ENCODE peak calls at places on chromosomes 12 and 14, in eight cellular contexts. V, O, K, R, U, D, A and G are unnamed samples.

GRCh38 chr12:18422849-18423248 is 161.5 kb downstream of the PIK3C2G start:
- DNase-seq in U (no peak), K (no peak), D (no peak), O (no peak), R (no peak), V (no peak), A (no peak), G (no peak)

GRCh38 chr14:61930101-61930857 is 168.1 kb downstream of the SNAPC1 start:
- DNase-seq in A (no peak), U (no peak), V (no peak), O (no peak), R (no peak), K (no peak), D (no peak), G (no peak)

GRCh38 chr14:59583755-59584154 is 7.1 kb upstream of the CCDC175 start:
- DNase-seq in R (no peak), U (peak; percentile 35), V (no peak), A (no peak), O (no peak), K (no peak), D (no peak), G (peak; percentile 66)

GRCh38 chr12:31600252-31600651 is 9.3 kb upstream of the DENND5B start:
- DNase-seq in O (no peak), D (no peak), V (no peak), K (no peak), R (no peak), U (no peak), A (no peak), G (no peak)

GRCh38 chr14:92726135-92726932 is 22.1 kb downstream of the LGMN start:
- DNase-seq in R (peak; percentile 37), V (peak; percentile 77), K (no peak), A (no peak), D (peak; percentile 39), O (no peak), U (peak; percentile 19), G (peak; percentile 88)

GRCh38 chr14:21526672-21527319 is 650 bp upstream of the SALL2 start:
- DNase-seq in V (no peak), U (no peak), K (no peak), D (no peak), R (no peak), O (peak; percentile 78), A (peak; percentile 84), G (no peak)

GRCh38 chr12:105492591-105492990 is 162.1 kb downstream of the C12orf75 start:
- DNase-seq in U (peak; percentile 91), O (no peak), A (no peak), D (no peak), R (no peak), K (no peak), V (no peak), G (no peak)

GRCh38 chr12:109523504-109523903 is 46.1 kb downstream of the UBE3B start:
- DNase-seq in A (no peak), K (no peak), V (no peak), O (no peak), D (no peak), R (no peak), U (no peak), G (no peak)

GRCh38 chr14:42854061-42854460 is 1247.4 kb downstream of the LRFN5 start:
- DNase-seq in A (no peak), D (no peak), O (no peak), V (no peak), U (no peak), R (no peak), K (no peak), G (peak; percentile 64)

GRCh38 chr12:117080707-117081141 is 18.5 kb downstream of the TESC start:
- DNase-seq in O (no peak), U (no peak), D (no peak), R (no peak), A (no peak), V (no peak), K (no peak), G (no peak)

GRCh38 chr12:47549258-47549657 is 156.6 kb downstream of the RPAP3 start:
- DNase-seq in O (no peak), U (no peak), R (no peak), D (no peak), A (no peak), K (no peak), V (no peak), G (no peak)

GRCh38 chr12:6905414-6906040 is 905 bp downstream of the LRRC23 start:
- DNase-seq in V (no peak), A (no peak), U (no peak), R (no peak), K (no peak), D (no peak), O (no peak), G (no peak)

DNA sequence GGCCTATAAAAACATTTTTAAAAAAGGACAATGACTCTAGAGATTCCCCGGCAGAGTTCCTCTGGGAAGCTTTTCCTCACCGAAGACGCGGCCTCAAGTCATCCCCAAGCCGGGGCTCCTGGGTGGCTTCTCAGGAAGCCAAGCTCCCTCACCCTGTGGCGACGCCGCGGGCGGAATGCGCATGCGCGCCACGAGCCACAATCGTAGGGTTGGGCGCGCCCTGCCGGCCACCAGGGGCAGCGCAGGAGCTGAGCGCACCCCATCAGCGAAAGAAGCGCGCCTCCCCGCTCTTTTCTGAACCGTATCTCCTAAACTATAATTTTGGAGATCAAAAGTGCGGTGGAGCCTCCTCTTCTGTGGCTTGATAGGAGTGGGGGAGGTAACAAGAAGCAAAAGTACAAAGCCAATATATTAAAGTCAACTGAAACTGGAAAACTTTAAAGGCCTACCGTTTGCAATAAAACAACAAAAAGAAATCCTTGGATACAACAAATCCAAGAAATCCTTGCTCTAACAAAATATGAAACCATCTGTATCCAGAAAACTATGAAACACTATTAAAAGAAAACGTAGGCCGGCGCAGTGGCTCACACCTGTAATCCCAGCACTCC is 17.4 kb upstream of the CHFR start:
- DNase-seq in O (peak; percentile 75), K (peak; percentile 58), V (peak; percentile 90), D (peak; percentile 83), U (peak; percentile 19), A (peak; percentile 30), R (peak; percentile 79), G (peak; percentile 50)
- H3K4me3 ChIP-seq in O (no peak overlapping the region), K (no peak overlapping the region), V (peak overlapping the region; percentile 16), D (peak overlapping the region; percentile 51), U (no peak overlapping the region), A (no peak overlapping the region), R (no peak overlapping the region), G (no peak overlapping the region)

GRCh38 chr14:36452850-36453249 is 67.2 kb downstream of the NKX2-1 start:
- DNase-seq in V (no peak), K (no peak), D (no peak), R (no peak), A (no peak), U (no peak), O (no peak), G (no peak)
- H3K27me3 ChIP-seq in V (no peaks in the 10 kb centered on the region), K (no peaks in the 10 kb centered on the region), D (peaks cover 4% of the 10 kb centered on the region), R (no peaks in the 10 kb centered on the region), A (peaks cover 62% of the 10 kb centered on the region), U (peaks cover 7% of the 10 kb centered on the region), O (no peaks in the 10 kb centered on the region), G (no peaks in the 10 kb centered on the region)

DNA sequence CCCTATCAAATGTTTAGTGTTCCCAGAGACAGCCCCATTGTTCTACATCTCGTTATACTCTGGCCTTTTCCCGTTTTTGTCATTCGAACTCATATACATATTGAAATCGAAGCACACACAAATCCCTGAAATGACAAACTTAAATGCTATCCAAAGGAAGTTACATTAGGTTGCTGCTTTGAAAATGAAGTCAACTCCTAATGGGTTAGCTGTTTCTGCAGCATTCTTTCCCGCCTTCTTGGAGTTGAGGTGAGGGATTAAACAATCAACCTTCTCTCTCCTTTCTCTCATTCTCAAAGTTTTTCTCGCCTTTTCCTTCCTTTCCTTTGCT is 642 bp upstream of the PHC1 start:
- DNase-seq in D (no peak), O (no peak), A (no peak), V (no peak), K (no peak), R (no peak), U (peak; percentile 43), G (no peak)
- H3K36me3 ChIP-seq in D (peaks cover 2% of the 10 kb centered on the region), O (peaks cover 5% of the 10 kb centered on the region), A (peaks cover 11% of the 10 kb centered on the region), V (peaks cover 9% of the 10 kb centered on the region), K (no peaks in the 10 kb centered on the region), R (no peaks in the 10 kb centered on the region), U (no peaks in the 10 kb centered on the region), G (peaks cover 2% of the 10 kb centered on the region)

GRCh38 chr12:93243689-93244513 is 133.8 kb upstream of the NUDT4 start:
- DNase-seq in K (peak; percentile 35), U (peak; percentile 95), O (no peak), R (no peak), A (no peak), V (no peak), D (no peak), G (no peak)
- H3K4me3 ChIP-seq in K (no peak overlapping the region), U (no peak overlapping the region), O (no peak overlapping the region), R (peak overlapping the region; percentile 3), A (no peak overlapping the region), V (no peak overlapping the region), D (no peak overlapping the region), G (no peak overlapping the region)

GRCh38 chr12:12542964-12543363 is 19.7 kb downstream of the DUSP16 start:
- DNase-seq in U (no peak), O (no peak), D (no peak), R (no peak), K (no peak), V (no peak), A (no peak), G (no peak)
- H3K27me3 ChIP-seq in U (no peaks in the 10 kb centered on the region), O (no peaks in the 10 kb centered on the region), D (no peaks in the 10 kb centered on the region), R (no peaks in the 10 kb centered on the region), K (no peaks in the 10 kb centered on the region), V (no peaks in the 10 kb centered on the region), A (no peaks in the 10 kb centered on the region), G (no peaks in the 10 kb centered on the region)

DNA sequence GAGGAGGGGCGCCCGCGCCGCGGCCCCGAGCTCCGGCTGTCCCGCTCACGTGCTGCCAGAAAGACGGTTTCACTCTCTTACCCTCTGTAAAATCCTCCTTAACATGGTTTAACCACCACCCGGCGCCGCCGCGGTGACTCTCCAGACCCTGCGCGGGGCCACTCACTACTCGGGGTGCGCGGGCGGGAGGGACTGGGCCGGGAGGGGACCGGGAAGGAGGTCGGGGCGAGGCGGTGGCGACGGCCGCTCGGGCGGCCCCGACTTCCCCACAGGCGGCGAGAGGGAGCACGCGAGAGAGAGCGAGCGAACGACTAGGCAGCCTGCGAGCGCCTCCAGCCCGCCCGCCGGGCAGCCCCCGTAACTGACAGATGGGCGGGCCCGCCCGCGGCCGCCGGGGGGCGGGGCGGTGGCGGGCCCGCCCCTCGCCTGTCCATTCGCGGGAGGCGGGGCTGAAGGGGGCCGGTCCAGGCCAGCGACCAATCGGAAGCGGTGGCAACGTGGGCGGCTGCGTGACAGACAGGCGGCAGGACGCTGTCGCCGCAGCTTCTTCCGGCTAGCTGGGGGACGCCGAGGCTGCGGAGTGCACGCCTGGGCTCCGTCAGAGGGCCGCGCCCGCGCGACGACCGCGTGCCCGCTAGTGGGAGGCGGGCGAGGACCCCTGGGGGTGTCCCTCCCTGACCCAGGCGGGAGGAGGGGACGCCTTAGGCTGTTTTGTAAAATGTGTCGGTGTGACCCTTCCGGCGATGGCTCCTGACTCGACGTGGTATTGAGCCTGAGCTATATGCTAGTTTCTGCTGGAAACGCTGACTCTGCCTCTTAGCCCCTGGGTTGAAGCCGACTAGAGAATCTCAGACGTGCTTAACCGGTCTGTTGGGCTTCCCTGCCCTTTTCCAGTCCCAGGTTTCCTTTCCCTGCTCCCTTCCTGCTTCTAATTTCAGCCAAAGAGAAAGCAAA is at the start of gene EEA1:
- DNase-seq in O (peak; percentile 94), A (peak; percentile 95), R (peak; percentile 93), D (peak; percentile 97), U (peak; percentile 98), V (peak; percentile 99), K (peak; percentile 97), G (peak; percentile 97)
- H3K36me3 ChIP-seq in O (no peaks in the 10 kb centered on the region), A (no peaks in the 10 kb centered on the region), R (no peaks in the 10 kb centered on the region), D (no peaks in the 10 kb centered on the region), U (no peaks in the 10 kb centered on the region), V (no peaks in the 10 kb centered on the region), K (no peaks in the 10 kb centered on the region), G (peaks cover 9% of the 10 kb centered on the region)